ENCODE peak calls at places on chromosomes 12 and 14, in five cellular contexts. O, A, Y, G and J are unnamed samples.

GRCh38 chr12:12172106-12172511 is 94.7 kb downstream of the LRP6 start:
- DNase-seq in A (no peak), Y (no peak), O (no peak), G (peak; percentile 83), J (no peak)

GRCh38 chr14:58398895-58399294 is 3.2 kb downstream of the TOMM20L start:
- DNase-seq in O (no peak), Y (no peak), A (no peak), G (no peak), J (no peak)

GRCh38 chr12:26124491-26125450 is at the start of gene BHLHE41:
- DNase-seq in A (peak; percentile 85), Y (peak; percentile 77), G (peak; percentile 83), O (peak; percentile 86), J (peak; percentile 90)

GRCh38 chr14:100341301-100342031 is 18.3 kb downstream of the SLC25A47 start:
- DNase-seq in Y (peak; percentile 14), A (no peak), O (peak; percentile 57), G (peak; percentile 73), J (peak; percentile 28)

GRCh38 chr12:92065018-92065499 is 80.6 kb downstream of the BTG1 start:
- DNase-seq in Y (no peak), A (peak; percentile 26), O (no peak), G (no peak), J (no peak)

GRCh38 chr12:29041621-29042020 is 107.5 kb upstream of the FAR2 start:
- DNase-seq in A (no peak), O (no peak), Y (no peak), G (peak; percentile 60), J (no peak)

GRCh38 chr14:102922490-102923200 is at the start of gene AMN:
- DNase-seq in Y (peak; percentile 73), A (peak; percentile 82), O (peak; percentile 53), G (no peak), J (no peak)

GRCh38 chr14:69231486-69231885 is 28.5 kb upstream of the GALNT16 start:
- DNase-seq in Y (no peak), G (no peak), O (no peak), A (no peak), J (no peak)

GRCh38 chr12:99026332-99027116 is 381.4 kb downstream of the APAF1 start:
- DNase-seq in A (no peak), Y (no peak), G (no peak), O (no peak), J (no peak)

GRCh38 chr14:104298458-104298857 is 160.1 kb downstream of the KIF26A start:
- DNase-seq in A (no peak), O (peak; percentile 20), Y (no peak), G (no peak), J (no peak)

GRCh38 chr12:104722541-104723534 is 235.3 kb downstream of the SLC41A2 start:
- DNase-seq in Y (peak; percentile 73), O (no peak), G (no peak), A (no peak), J (no peak)

GRCh38 chr14:60204843-60205774 is 39.9 kb upstream of the DHRS7 start:
- DNase-seq in O (no peak), Y (no peak), A (no peak), G (no peak), J (no peak)

GRCh38 chr12:6263931-6264330 is 46.6 kb upstream of the PLEKHG6 start:
- DNase-seq in A (no peak), O (peak; percentile 23), G (no peak), Y (peak; percentile 68), J (peak; percentile 49)

GRCh38 chr12:127903146-127903545 is 363.8 kb upstream of the TMEM132C start:
- DNase-seq in A (no peak), O (no peak), Y (no peak), G (no peak), J (no peak)

GRCh38 chr14:28766505-28767238 is at the start of gene FOXG1:
- DNase-seq in O (peak; percentile 12), G (no peak), Y (peak; percentile 46), A (no peak), J (peak; percentile 61)

GRCh38 chr14:76929927-76930326 is 98.6 kb downstream of the IRF2BPL start:
- DNase-seq in O (no peak), G (peak; percentile 59), A (peak; percentile 33), Y (no peak), J (peak; percentile 68)

GRCh38 chr12:50017653-50018052 is 7.6 kb downstream of the RACGAP1 start:
- DNase-seq in Y (no peak), G (no peak), A (no peak), O (peak; percentile 59), J (no peak)

GRCh38 chr14:23573384-23573783 is 5.2 kb downstream of the JPH4 start:
- DNase-seq in Y (no peak), G (no peak), A (no peak), O (no peak), J (no peak)

GRCh38 chr14:21267431-21267845 is 1.8 kb downstream of the HNRNPC start:
- DNase-seq in G (peak; percentile 10), Y (no peak), A (no peak), O (no peak), J (no peak)

GRCh38 chr12:109728921-109729836 is 15.6 kb downstream of the FAM222A start:
- DNase-seq in G (peak; percentile 13), Y (peak; percentile 38), A (no peak), O (peak; percentile 42), J (no peak)

GRCh38 chr14:92385561-92385960 is 62.6 kb downstream of the SLC24A4 start:
- DNase-seq in O (no peak), A (no peak), Y (no peak), G (no peak), J (no peak)

GRCh38 chr14:92380582-92380981 is 57.6 kb downstream of the SLC24A4 start:
- DNase-seq in O (no peak), A (no peak), G (no peak), Y (no peak), J (no peak)

GRCh38 chr14:92384461-92385133 is 61.6 kb downstream of the SLC24A4 start:
- DNase-seq in A (no peak), Y (no peak), O (no peak), G (no peak), J (no peak)

GRCh38 chr14:92380131-92380530 is 57.2 kb downstream of the SLC24A4 start:
- DNase-seq in A (no peak), Y (no peak), G (no peak), O (no peak), J (no peak)

GRCh38 chr14:92382677-92383076 is 59.7 kb downstream of the SLC24A4 start:
- DNase-seq in G (peak; percentile 17), Y (no peak), O (no peak), A (no peak), J (peak; percentile 52)
- TF ChIP-seq CTCF in G (peak; percentile 24), Y (peak; percentile 56), O (no peak), A (peak; percentile 22), J (no peak)

GRCh38 chr14:90109858-90110257 is 48.1 kb downstream of the KCNK13 start:
- DNase-seq in A (no peak), O (no peak), G (no peak), Y (peak; percentile 42), J (no peak)
- TF ChIP-seq CTCF in A (no peak), O (no peak), G (peak; percentile 39), Y (peak; percentile 49), J (no peak)

GRCh38 chr14:101564819-101565698 is 3.8 kb downstream of the DIO3 start:
- DNase-seq in G (no peak), Y (peak; percentile 73), A (no peak), O (peak; percentile 40), J (no peak)
- TF ChIP-seq CTCF in G (no peak), Y (no peak), A (no peak), O (no peak), J (no peak)

GRCh38 chr12:78181544-78182162 is 351.0 kb downstream of the NAV3 start:
- DNase-seq in A (peak; percentile 8), Y (peak; percentile 1), O (no peak), G (peak; percentile 15), J (no peak)
- TF ChIP-seq CTCF in A (peak; percentile 45), Y (peak; percentile 66), O (no peak), G (peak; percentile 21), J (no peak)

GRCh38 chr12:76878899-76879709 is at the start of gene CSRP2:
- DNase-seq in A (peak; percentile 88), G (peak; percentile 90), O (peak; percentile 91), Y (peak; percentile 97), J (peak; percentile 87)
- TF ChIP-seq CTCF in A (peak; percentile 18), G (peak; percentile 13), O (peak; percentile 18), Y (peak; percentile 53), J (no peak)